ENCODE peak calls at places on chromosomes 16 and 17, in four cellular contexts. K, R, W and U are unnamed samples.

GRCh38 chr17:74213897-74214386 is 571 bp downstream of the TTYH2 start:
- DNase-seq in W (no peak), R (no peak), K (no peak), U (no peak)

GRCh38 chr16:530111-530817 is 2.8 kb downstream of the CAPN15 start:
- DNase-seq in R (no peak), K (no peak), W (no peak), U (no peak)

GRCh38 chr17:32150358-32150757 is 8.1 kb downstream of the RHOT1 start:
- DNase-seq in R (no peak), W (no peak), K (peak), U (no peak)

GRCh38 chr17:62684179-62684578 is 56.7 kb downstream of the MRC2 start:
- DNase-seq in R (no peak), K (no peak), W (no peak), U (no peak)

GRCh38 chr16:80084614-80085013 is 456.2 kb upstream of the DYNLRB2 start:
- DNase-seq in W (peak), R (peak), K (peak), U (peak)

GRCh38 chr16:49776085-49776501 is 79.8 kb downstream of the ZNF423 start:
- DNase-seq in W (no peak), R (no peak), K (no peak), U (peak)

GRCh38 chr17:57597531-57598453 is 147.3 kb downstream of the CCDC182 start:
- DNase-seq in K (peak), R (peak), W (peak), U (peak)

GRCh38 chr16:14298374-14299122 is 227.4 kb downstream of the MRTFB start:
- DNase-seq in R (no peak), K (no peak), W (no peak), U (no peak)

GRCh38 chr16:74480150-74481029 is 59.1 kb upstream of the CLEC18B start:
- DNase-seq in R (peak), K (peak), W (no peak), U (no peak)

GRCh38 chr17:64635647-64636305 is 26.3 kb downstream of the SMURF2 start:
- DNase-seq in W (no peak), K (no peak), R (peak), U (no peak)

GRCh38 chr16:9680968-9681367 is 501.3 kb downstream of the GRIN2A start:
- DNase-seq in W (no peak), R (no peak), K (no peak), U (no peak)

GRCh38 chr16:10871157-10871991 is 5.6 kb upstream of the CIITA start:
- DNase-seq in K (no peak), W (no peak), R (no peak), U (no peak)

GRCh38 chr16:88790312-88791150 is 5.5 kb upstream of the PIEZO1 start:
- DNase-seq in W (no peak), R (no peak), K (peak), U (no peak)

GRCh38 chr16:3825103-3825502 is 55.4 kb downstream of the CREBBP start:
- DNase-seq in K (no peak), W (no peak), R (no peak), U (no peak)

GRCh38 chr17:7141824-7142223 is 27.2 kb upstream of the ASGR2 start:
- DNase-seq in W (no peak), K (no peak), R (no peak), U (no peak)

GRCh38 chr16:23014592-23014991 is 134.7 kb downstream of the USP31 start:
- DNase-seq in W (no peak), R (peak), K (peak), U (no peak)

GRCh38 chr16:86948046-86948445 is 369.1 kb downstream of the C16orf95 start:
- DNase-seq in W (no peak), K (no peak), R (no peak), U (no peak)

GRCh38 chr16:35011-35775 is 18.2 kb downstream of the POLR3K start:
- DNase-seq in K (no peak), R (no peak), W (no peak), U (no peak)

DNA sequence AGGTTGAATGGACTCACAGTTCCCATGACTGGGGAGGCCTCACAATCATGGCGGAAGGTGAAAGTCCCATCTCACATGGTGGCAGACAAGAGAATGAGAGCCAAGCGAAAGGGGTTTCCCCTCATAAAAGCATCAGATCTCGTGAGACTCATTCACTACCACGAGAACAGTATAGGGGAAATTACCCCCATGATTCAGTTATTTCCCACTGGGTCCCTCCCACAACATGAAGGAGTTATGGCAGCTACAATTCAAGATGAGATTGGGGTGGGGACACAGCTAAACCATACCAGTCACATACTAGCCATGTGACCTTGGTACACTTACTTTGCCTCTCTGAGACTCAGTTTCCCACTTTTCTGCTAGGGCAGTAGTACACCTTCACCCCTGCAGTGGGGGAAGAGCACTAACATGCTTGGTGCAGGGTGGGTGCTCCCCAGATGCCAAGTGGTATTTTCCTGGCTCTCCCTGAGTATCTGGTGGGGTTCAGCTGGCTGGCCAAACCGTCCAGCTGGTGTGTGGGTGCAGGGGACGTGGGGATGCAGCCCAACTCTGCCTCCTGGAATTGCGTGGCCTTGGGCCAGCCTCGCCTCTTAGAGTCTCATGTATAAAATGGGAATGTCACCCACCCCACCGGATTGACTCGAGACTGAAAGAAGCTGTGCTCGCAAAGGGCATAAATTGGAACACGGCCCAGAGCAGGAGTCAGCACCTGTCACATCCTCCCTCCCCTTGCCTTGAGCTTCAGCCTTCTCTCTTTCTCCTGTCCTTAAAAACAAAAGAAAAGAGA is 364.0 kb downstream of the CPPED1 start:
- DNase-seq in W (no peak), R (no peak), K (no peak), U (no peak)
- TF ChIP-seq USF2 in W (no peak), R (no peak), K (no peak), U (no peak)

GRCh38 chr17:39599006-39599664 is 8.6 kb downstream of the NEUROD2 start:
- DNase-seq in R (no peak), W (no peak), K (no peak), U (peak)

GRCh38 chr17:39598047-39598481 is 9.7 kb downstream of the NEUROD2 start:
- DNase-seq in R (no peak), K (peak), W (no peak), U (no peak)

GRCh38 chr17:39599665-39600468 is 7.9 kb downstream of the NEUROD2 start:
- DNase-seq in R (no peak), W (no peak), K (no peak), U (no peak)

GRCh38 chr17:39597372-39598046 is 10.2 kb downstream of the NEUROD2 start:
- DNase-seq in R (no peak), W (no peak), K (no peak), U (no peak)

GRCh38 chr17:39598635-39599005 is 9.1 kb downstream of the NEUROD2 start:
- DNase-seq in W (no peak), K (no peak), R (no peak), U (no peak)
- TF ChIP-seq JUN in W (no peak), K (no peak), R (no peak), U (no peak)

GRCh38 chr16:47888734-47889133 is 267.1 kb downstream of the ABCC12 start:
- DNase-seq in K (no peak), W (no peak), R (no peak), U (no peak)

GRCh38 chr16:47885489-47885888 is 270.3 kb downstream of the ABCC12 start:
- DNase-seq in R (no peak), W (no peak), K (no peak), U (no peak)

GRCh38 chr16:47886631-47887415 is 269.0 kb downstream of the ABCC12 start:
- DNase-seq in W (no peak), R (no peak), K (no peak), U (no peak)

GRCh38 chr16:47887496-47887895 is 268.3 kb downstream of the ABCC12 start:
- DNase-seq in R (peak), W (peak), K (no peak), U (peak)

GRCh38 chr16:47888142-47888541 is 267.7 kb downstream of the ABCC12 start:
- DNase-seq in K (no peak), R (peak), W (peak), U (no peak)
- TF ChIP-seq USF2 in K (no peak), R (peak), W (peak), U (no peak)

DNA sequence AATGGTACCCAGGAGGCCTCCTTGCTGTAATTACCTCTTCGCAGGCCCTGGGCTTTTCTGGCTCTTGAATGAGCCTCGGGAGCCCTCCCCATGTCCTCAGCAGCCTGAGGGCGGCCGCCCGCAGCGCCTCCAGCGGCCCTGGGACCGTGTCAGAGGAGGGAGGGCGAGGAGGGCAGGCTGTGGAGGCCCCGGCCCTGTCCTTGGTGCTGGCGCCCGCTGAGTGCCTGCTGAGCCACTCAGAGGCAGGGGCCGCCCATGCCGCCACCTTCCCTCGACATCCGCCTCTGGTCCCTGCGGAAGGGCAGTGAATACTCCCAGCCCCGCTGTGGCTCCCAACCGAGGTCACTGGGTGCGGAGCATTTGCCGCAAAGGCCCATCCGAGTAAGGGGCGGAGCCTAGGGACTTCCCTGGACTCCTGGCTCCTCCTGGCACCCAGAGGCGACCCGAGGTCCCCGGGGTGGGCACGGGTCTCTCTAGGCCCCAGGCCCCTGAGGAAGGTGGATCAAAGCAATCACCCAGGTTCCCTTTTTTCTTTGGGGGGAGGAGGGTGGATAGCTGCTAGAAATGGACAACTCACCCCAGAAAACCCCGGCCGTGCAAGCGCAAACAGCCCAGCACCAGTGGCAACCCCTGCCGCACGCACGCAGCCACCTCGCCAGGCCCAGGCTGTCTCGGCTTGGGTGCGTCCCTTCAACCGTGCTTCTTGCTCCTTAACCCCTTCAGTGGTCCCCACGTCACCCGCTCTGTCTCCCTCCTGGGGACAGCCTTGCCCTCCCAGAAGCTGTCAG is 2.7 kb downstream of the RBFOX3 start:
- DNase-seq in W (peak), K (peak), R (peak), U (peak)
- TF ChIP-seq JUN in W (no peak), K (no peak), R (no peak), U (peak)

DNA sequence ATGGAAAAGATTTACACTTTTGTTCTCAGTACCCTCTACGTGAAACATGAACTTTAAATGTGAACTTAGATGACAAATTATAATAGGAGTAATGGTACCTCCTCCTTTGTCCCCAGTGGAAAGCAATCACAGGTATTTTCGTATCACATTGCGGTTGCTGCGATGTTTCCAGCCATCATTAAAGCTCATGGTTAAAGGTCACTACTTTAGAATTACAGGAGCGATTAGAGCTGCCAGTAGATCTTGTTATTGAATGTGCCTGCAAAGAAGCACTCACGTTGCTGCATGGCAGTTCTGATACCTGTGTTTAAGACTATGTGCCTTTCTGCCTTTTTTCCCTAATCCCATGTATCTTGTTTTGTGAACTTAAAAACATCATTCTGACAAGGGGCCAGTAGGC is 301.0 kb downstream of the CPPED1 start:
- DNase-seq in R (no peak), W (no peak), K (no peak), U (no peak)
- TF ChIP-seq USF2 in R (no peak), W (no peak), K (no peak), U (no peak)

GRCh38 chr17:2264023-2264860 is 39.3 kb downstream of the SMG6 start:
- DNase-seq in R (no peak), K (no peak), W (no peak), U (no peak)

GRCh38 chr17:2263183-2263954 is 40.2 kb downstream of the SMG6 start:
- DNase-seq in R (no peak), K (no peak), W (no peak), U (no peak)

GRCh38 chr17:2262146-2262587 is 41.4 kb downstream of the SMG6 start:
- DNase-seq in R (peak), W (no peak), K (no peak), U (no peak)

GRCh38 chr17:2259769-2260536 is 43.6 kb downstream of the SMG6 start:
- DNase-seq in R (no peak), K (no peak), W (no peak), U (no peak)
- TF ChIP-seq JUN in R (no peak), K (no peak), W (no peak), U (no peak)